ENCODE peak calls at places on chromosomes 13 and 19, in six cellular contexts. E is anterior cingulate cortex; B is lung microvascular endothelial cell; P is NCI-H2081 treated with DMSO at 0.1 percent for 48 hours; D is CD4-positive, alpha-beta T cell; U is EL. Y is an unnamed sample.

GRCh38 chr19:33714149-33714548 is 82.5 kb upstream of the KCTD15 start:
- DNase-seq in D (no peak), P (no peak), E (no peak), B (no peak), U (no peak), Y (no peak)

GRCh38 chr19:50380137-50380536 is 3.9 kb downstream of the NR1H2 start:
- DNase-seq in E (no peak), U (no peak), P (no peak), B (no peak), D (no peak), Y (no peak)

GRCh38 chr13:99955747-99956472 is 15.7 kb downstream of the ZIC5 start:
- DNase-seq in U (peak), D (no peak), B (peak), E (no peak), P (no peak), Y (no peak)

GRCh38 chr19:19361075-19361594 is 40.5 kb downstream of the MAU2 start:
- DNase-seq in B (peak), U (peak), P (peak), D (peak), E (peak), Y (peak)

GRCh38 chr13:77457989-77458388 is 77.5 kb upstream of the SCEL start:
- DNase-seq in B (no peak), U (no peak), D (no peak), P (no peak), E (no peak), Y (no peak)

GRCh38 chr13:98260357-98261164 is 83.5 kb upstream of the RNF113B start:
- DNase-seq in D (no peak), U (no peak), P (no peak), B (no peak), E (peak), Y (no peak)

GRCh38 chr13:22451345-22451744 is 729.4 kb upstream of the SGCG start:
- DNase-seq in U (no peak), E (no peak), B (no peak), D (no peak), P (no peak), Y (peak)

GRCh38 chr13:114019367-114019766 is 45.5 kb upstream of the C13orf46 start:
- DNase-seq in U (peak), B (no peak), P (no peak), D (peak), E (no peak), Y (no peak)

Y was measured in Ammon's horn.